ENCODE peak calls at places on chromosome 17, in four cellular contexts. One of them, this sample, is unnamed.

GRCh38 chr17:14775761-14776492 is 475.0 kb downstream of the HS3ST3B1 start:
- DNase-seq in HepG2: no peak
- DNase-seq in GM12878: no peak
- DNase-seq in A549: no peak
- DNase-seq in this sample: no peak

GRCh38 chr17:64291268-64291851 is 28.3 kb upstream of the TEX2 start:
- DNase-seq in A549: peak
- DNase-seq in HepG2: peak
- DNase-seq in GM12878: no peak
- DNase-seq in this sample: no peak

GRCh38 chr17:54736573-54736972 is 164.1 kb upstream of the TOM1L1 start:
- DNase-seq in HepG2: no peak
- DNase-seq in GM12878: no peak
- DNase-seq in A549: no peak
- DNase-seq in this sample: no peak

GRCh38 chr17:4304417-4305027 is 40.7 kb upstream of the ANKFY1 start:
- DNase-seq in A549: peak
- DNase-seq in GM12878: no peak
- DNase-seq in HepG2: peak
- DNase-seq in this sample: peak

GRCh38 chr17:58391302-58391984 is 25.9 kb downstream of the RNF43 start:
- DNase-seq in A549: peak
- DNase-seq in GM12878: no peak
- DNase-seq in HepG2: peak
- DNase-seq in this sample: peak

GRCh38 chr17:9924735-9925191 is 19.7 kb upstream of the RCVRN start:
- DNase-seq in HepG2: peak
- DNase-seq in A549: peak
- DNase-seq in GM12878: peak
- DNase-seq in this sample: peak

GRCh38 chr17:27456681-27457404 is 595 bp downstream of the KSR1 start:
- DNase-seq in GM12878: no peak
- DNase-seq in HepG2: no peak
- DNase-seq in A549: no peak
- DNase-seq in this sample: peak

GRCh38 chr17:81380117-81380516 is 15.1 kb upstream of the BAHCC1 start:
- DNase-seq in GM12878: no peak
- DNase-seq in A549: no peak
- DNase-seq in HepG2: no peak
- DNase-seq in this sample: peak

GRCh38 chr17:6327007-6327406 is 107.9 kb downstream of the AIPL1 start:
- DNase-seq in GM12878: no peak
- DNase-seq in A549: no peak
- DNase-seq in HepG2: no peak
- DNase-seq in this sample: no peak

GRCh38 chr17:3773511-3773910 is 27.5 kb downstream of the ITGAE start:
- DNase-seq in A549: peak
- DNase-seq in HepG2: no peak
- DNase-seq in GM12878: no peak
- DNase-seq in this sample: no peak

DNA sequence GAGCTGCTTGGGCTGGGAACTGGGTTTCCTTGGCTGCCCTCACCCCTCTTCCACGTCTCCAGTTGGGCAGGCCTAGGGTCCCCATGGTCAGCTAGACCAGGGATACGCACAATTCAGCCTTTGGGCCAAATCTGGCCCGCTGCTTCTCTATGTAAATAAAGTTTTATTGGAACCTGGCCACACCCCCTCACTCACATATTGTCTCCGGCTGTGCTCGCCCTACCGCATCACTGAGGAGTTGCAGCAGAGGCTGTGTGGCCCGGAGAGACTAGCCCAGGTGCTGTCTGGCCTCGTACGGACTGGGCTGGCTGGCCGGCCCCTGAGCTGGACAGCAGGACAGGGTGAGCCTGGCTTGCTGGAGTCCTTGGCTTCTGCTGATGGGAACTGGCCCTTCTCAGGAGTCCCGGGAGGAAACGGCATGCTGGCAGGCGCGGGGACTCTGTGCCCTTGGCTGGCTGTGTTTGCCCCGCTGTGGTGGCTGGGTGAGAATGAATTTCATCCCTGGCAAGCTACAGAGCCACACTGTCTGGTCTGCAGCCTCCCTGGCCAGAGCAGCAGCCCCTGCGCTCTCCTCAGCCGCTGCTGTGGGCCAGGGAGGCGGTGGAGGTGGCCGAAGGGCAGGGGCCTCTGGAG is 82.0 kb downstream of the ENGASE start:
- DNase-seq in A549: no peak
- DNase-seq in GM12878: no peak
- DNase-seq in HepG2: no peak
- DNase-seq in this sample: no peak
- TF ChIP-seq PBX3 in A549: no peak
- TF ChIP-seq PBX3 in GM12878: no peak
- TF ChIP-seq PBX3 in HepG2: no peak
- TF ChIP-seq PBX3 in this sample: no peak

GRCh38 chr17:29140631-29141483 is 39.3 kb downstream of the MYO18A start:
- DNase-seq in A549: no peak
- DNase-seq in GM12878: no peak
- DNase-seq in HepG2: no peak
- DNase-seq in this sample: peak

GRCh38 chr17:29140051-29140582 is 40.1 kb downstream of the MYO18A start:
- DNase-seq in GM12878: no peak
- DNase-seq in A549: no peak
- DNase-seq in HepG2: no peak
- DNase-seq in this sample: peak

GRCh38 chr17:29136998-29137730 is 43.0 kb downstream of the MYO18A start:
- DNase-seq in HepG2: no peak
- DNase-seq in GM12878: no peak
- DNase-seq in A549: no peak
- DNase-seq in this sample: no peak

GRCh38 chr17:29138184-29138955 is 41.8 kb downstream of the MYO18A start:
- DNase-seq in GM12878: no peak
- DNase-seq in A549: no peak
- DNase-seq in HepG2: no peak
- DNase-seq in this sample: no peak

DNA sequence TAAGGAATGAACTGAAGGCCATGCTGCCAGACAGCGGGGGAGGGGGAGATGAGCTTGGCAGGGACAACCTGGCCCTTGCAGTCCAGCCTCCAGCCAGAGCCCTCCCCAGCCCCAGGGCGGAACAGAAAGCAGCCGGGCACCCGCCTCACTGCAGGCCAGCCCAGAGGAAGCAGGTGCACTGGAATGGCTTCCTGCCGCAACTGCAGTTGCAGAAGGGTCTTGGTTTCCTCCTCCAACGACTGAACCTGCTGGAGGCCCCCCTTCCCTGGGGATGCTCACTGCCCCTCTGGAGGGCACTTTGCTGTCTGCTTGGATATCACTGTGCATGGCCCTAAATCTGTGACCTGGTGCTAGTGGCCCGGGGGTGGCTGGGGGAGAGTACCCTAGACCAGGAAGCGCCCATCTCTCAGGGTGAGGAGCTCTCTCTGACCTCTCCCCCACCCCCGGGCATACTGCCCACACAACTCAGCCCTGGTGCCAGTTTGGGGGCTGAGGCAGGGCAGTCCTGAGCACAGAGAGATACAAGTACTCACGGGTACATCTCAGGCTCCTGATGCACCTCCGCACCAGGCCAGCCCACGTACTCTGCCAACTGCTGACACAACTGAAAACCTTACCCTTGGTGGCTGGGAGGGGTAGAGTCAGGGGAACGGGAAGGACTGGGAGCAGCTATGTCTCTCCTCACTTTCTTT is 41.1 kb downstream of the MYO18A start:
- DNase-seq in GM12878: no peak
- DNase-seq in A549: no peak
- DNase-seq in HepG2: no peak
- DNase-seq in this sample: no peak
- TF ChIP-seq PBX3 in GM12878: no peak
- TF ChIP-seq PBX3 in A549: no peak
- TF ChIP-seq PBX3 in HepG2: no peak
- TF ChIP-seq PBX3 in this sample: no peak

GRCh38 chr17:56896968-56897359 is 16.9 kb downstream of the TRIM25 start:
- DNase-seq in HepG2: no peak
- DNase-seq in GM12878: no peak
- DNase-seq in A549: no peak
- DNase-seq in this sample: no peak
- TF ChIP-seq PBX3 in HepG2: no peak
- TF ChIP-seq PBX3 in GM12878: no peak
- TF ChIP-seq PBX3 in A549: no peak
- TF ChIP-seq PBX3 in this sample: no peak

GRCh38 chr17:39751637-39752036 is 13.9 kb downstream of the GRB7 start:
- DNase-seq in A549: no peak
- DNase-seq in HepG2: no peak
- DNase-seq in GM12878: no peak
- DNase-seq in this sample: peak
- TF ChIP-seq PBX3 in A549: no peak
- TF ChIP-seq PBX3 in HepG2: no peak
- TF ChIP-seq PBX3 in GM12878: no peak
- TF ChIP-seq PBX3 in this sample: no peak

GRCh38 chr17:36593651-36594316 is 2.1 kb downstream of the DHRS11 start:
- DNase-seq in GM12878: no peak
- DNase-seq in A549: no peak
- DNase-seq in HepG2: no peak
- DNase-seq in this sample: no peak

GRCh38 chr17:36591434-36592315 is at the start of gene DHRS11:
- DNase-seq in HepG2: peak
- DNase-seq in GM12878: no peak
- DNase-seq in A549: peak
- DNase-seq in this sample: peak

GRCh38 chr17:36592316-36592710 is 634 bp downstream of the DHRS11 start:
- DNase-seq in A549: no peak
- DNase-seq in GM12878: no peak
- DNase-seq in HepG2: no peak
- DNase-seq in this sample: peak

GRCh38 chr17:36594626-36595401 is 3.1 kb downstream of the DHRS11 start:
- DNase-seq in HepG2: no peak
- DNase-seq in A549: no peak
- DNase-seq in GM12878: no peak
- DNase-seq in this sample: no peak

DNA sequence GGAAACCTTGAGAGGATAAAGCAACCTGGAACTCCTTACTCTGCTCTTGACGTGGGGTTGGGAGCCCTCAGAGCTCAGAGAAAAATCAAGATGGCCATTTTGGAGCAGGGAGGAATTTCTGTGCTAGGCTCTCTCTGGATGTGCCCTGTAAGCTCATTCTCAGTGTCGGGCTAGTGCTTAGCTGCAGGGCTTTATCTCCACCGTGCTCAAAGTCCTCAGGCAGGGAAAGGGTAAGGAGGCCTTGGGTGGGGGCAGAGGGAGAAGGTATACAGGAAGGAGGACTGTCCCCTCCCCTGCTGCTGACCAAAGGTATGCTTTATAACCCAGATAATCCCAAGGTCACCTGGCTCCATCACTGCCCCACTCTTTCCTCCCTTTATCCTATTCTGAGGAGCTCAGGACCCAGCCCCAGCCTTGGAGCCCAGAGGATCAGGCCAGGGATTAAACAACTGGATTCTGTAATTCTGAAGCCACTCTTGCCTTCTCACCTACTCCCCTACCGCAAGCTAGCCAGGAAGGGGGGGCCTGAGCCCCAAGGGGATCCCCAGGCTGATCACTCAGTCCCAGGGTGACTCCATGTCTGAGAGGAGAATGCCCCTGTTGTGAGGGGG is 1.1 kb downstream of the DHRS11 start:
- DNase-seq in A549: no peak
- DNase-seq in HepG2: peak
- DNase-seq in GM12878: no peak
- DNase-seq in this sample: no peak
- TF ChIP-seq PBX3 in A549: no peak
- TF ChIP-seq PBX3 in HepG2: no peak
- TF ChIP-seq PBX3 in GM12878: no peak
- TF ChIP-seq PBX3 in this sample: no peak

DNA sequence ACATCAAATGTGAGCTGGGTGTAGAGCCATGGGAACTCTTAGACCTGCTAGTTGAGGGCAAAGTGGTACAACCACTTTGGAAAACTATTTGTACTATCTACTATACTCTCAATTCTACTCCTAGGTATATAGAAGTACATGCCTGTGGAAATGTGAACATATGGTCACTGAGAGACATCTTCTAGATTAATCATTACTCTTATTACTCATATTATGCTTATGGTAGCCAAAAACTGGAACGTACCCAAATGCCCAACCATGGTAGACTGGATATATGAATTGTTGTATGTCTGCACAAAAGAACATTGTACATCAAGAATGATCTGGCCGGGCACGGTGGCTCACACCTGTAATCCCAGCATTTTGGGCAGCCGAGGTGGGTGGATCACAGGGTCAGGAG is 2.7 kb downstream of the WDR45B start:
- DNase-seq in A549: no peak
- DNase-seq in HepG2: no peak
- DNase-seq in GM12878: no peak
- DNase-seq in this sample: no peak
- TF ChIP-seq PBX3 in A549: no peak
- TF ChIP-seq PBX3 in HepG2: no peak
- TF ChIP-seq PBX3 in GM12878: no peak
- TF ChIP-seq PBX3 in this sample: peak

GRCh38 chr17:69179227-69179952 is 37.7 kb upstream of the ABCA6 start:
- DNase-seq in A549: peak
- DNase-seq in HepG2: no peak
- DNase-seq in GM12878: no peak
- DNase-seq in this sample: no peak
- TF ChIP-seq PBX3 in A549: no peak
- TF ChIP-seq PBX3 in HepG2: no peak
- TF ChIP-seq PBX3 in GM12878: no peak
- TF ChIP-seq PBX3 in this sample: no peak

DNA sequence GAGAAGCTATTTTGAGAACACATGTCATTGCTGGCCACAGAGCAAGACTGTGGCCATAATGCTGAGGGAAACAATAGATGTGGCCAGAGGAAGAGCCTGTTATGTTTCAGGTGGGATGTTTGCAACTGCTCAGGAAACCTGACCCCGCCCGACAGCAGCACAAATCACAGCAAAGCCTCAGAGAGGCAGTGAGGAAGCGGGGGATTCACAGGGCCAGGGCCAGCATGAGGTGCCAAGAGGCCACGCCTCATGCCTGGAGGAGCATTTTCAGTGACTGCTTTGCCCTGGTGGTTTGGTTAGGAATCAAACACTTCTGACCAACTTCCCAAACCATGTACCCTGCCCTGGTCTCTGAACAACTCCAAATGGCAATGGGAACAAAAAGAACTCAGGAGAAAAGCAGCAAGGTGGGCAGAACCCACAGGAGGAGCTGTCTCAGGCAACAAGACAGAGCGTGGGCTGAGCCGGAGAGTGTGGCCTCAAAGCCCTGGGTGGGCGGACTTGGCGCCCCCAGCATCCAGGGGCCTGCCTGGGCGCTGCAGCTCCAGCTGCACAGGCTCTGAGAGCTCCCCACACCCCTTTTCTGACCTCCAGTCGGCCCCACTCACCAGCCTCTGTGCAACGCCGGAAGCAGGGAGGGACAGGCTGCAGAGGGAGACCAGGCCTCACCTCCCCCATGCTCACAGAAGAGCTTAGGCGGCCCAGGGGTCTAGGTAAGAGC is 20.6 kb downstream of the HIC1 start:
- DNase-seq in GM12878: no peak
- DNase-seq in A549: no peak
- DNase-seq in HepG2: no peak
- DNase-seq in this sample: peak
- TF ChIP-seq PBX3 in GM12878: no peak
- TF ChIP-seq PBX3 in A549: no peak
- TF ChIP-seq PBX3 in HepG2: no peak
- TF ChIP-seq PBX3 in this sample: no peak